ENCODE peak calls at places on chromosomes 5 and 9, in ten cellular contexts. S, Q, L, G, W, C, J, M, T and Y are unnamed samples.
A peak's percentile ranks its signal among the peaks of the same experiment; 100 is the strongest.

GRCh38 chr9:119961774-119962408 is 592.7 kb upstream of the BRINP1 start:
- DNase-seq in Q (peak; percentile 84), W (peak; percentile 35), M (no peak), C (peak; percentile 59), J (peak; percentile 40), T (peak; percentile 30), G (peak; percentile 35), L (no peak), S (no peak), Y (peak; percentile 80)

GRCh38 chr5:143241892-143242291 is 161.6 kb downstream of the NR3C1 start:
- DNase-seq in S (no peak), G (no peak), W (no peak), C (no peak), T (no peak), L (no peak), J (peak; percentile 78), Q (no peak), M (no peak), Y (no peak)

GRCh38 chr5:171158581-171158980 is 150.5 kb upstream of the TLX3 start:
- DNase-seq in C (no peak), M (no peak), G (no peak), J (no peak), L (no peak), S (no peak), Q (no peak), W (no peak), T (no peak), Y (no peak)

GRCh38 chr5:152314196-152314829 is 90.8 kb downstream of the NMUR2 start:
- DNase-seq in Q (no peak), M (no peak), C (no peak), G (no peak), T (no peak), L (no peak), S (no peak), J (no peak), W (no peak), Y (no peak)

GRCh38 chr5:74149395-74149794 is 491.1 kb downstream of the ENC1 start:
- DNase-seq in Q (no peak), J (peak; percentile 80), T (no peak), S (no peak), G (peak; percentile 76), M (peak; percentile 75), L (no peak), C (no peak), W (no peak), Y (no peak)

GRCh38 chr9:106860731-106861584 is 2.0 kb upstream of the ZNF462 start:
- DNase-seq in S (peak; percentile 22), C (peak; percentile 58), J (peak; percentile 55), T (no peak), Q (peak; percentile 47), M (peak; percentile 41), W (no peak), L (no peak), G (peak; percentile 7), Y (peak; percentile 46)

GRCh38 chr5:170865622-170866021 is 3.8 kb downstream of the RANBP17 start:
- DNase-seq in L (no peak), M (no peak), J (no peak), S (no peak), Q (no peak), C (no peak), T (peak; percentile 59), W (peak; percentile 34), G (no peak), Y (no peak)

GRCh38 chr9:33246269-33246860 is 6.4 kb downstream of the SPINK4 start:
- DNase-seq in G (no peak), S (no peak), J (no peak), T (no peak), W (no peak), L (no peak), Q (no peak), C (no peak), M (no peak), Y (no peak)

GRCh38 chr9:134054891-134055811 is 12.7 kb downstream of the BRD3 start:
- DNase-seq in C (peak; percentile 41), M (peak; percentile 12), W (no peak), T (no peak), J (no peak), G (peak; percentile 88), L (peak; percentile 8), Q (no peak), S (no peak), Y (no peak)

GRCh38 chr9:136138566-136138965 is 19.9 kb upstream of the TMEM250 start:
- DNase-seq in J (peak; percentile 58), G (no peak), T (peak; percentile 45), L (no peak), C (no peak), S (no peak), W (no peak), Q (peak; percentile 94), M (no peak), Y (peak; percentile 54)

GRCh38 chr9:76654051-76654461 is 110.2 kb upstream of the PCA3 start:
- DNase-seq in L (no peak), S (no peak), Q (no peak), T (no peak), C (no peak), G (no peak), J (no peak), M (no peak), W (no peak), Y (no peak)

GRCh38 chr5:115068239-115069086 is 101.2 kb downstream of the TRIM36 start:
- DNase-seq in G (peak; percentile 26), C (no peak), Q (no peak), M (no peak), S (no peak), T (peak; percentile 79), L (no peak), J (peak; percentile 56), W (no peak), Y (no peak)

GRCh38 chr9:76912631-76913275 is 6.8 kb upstream of the PRUNE2 start:
- DNase-seq in W (no peak), J (peak; percentile 61), L (no peak), Q (no peak), S (no peak), C (no peak), M (no peak), G (peak; percentile 2), T (peak; percentile 10), Y (no peak)

GRCh38 chr5:157750320-157750719 is 6.8 kb downstream of the LSM11 start:
- DNase-seq in T (no peak), J (peak; percentile 84), S (no peak), Q (no peak), G (no peak), L (no peak), C (no peak), M (peak; percentile 53), W (no peak), Y (no peak)

GRCh38 chr5:149915392-149916260 is 29.0 kb downstream of the PDE6A start:
- DNase-seq in W (no peak), Q (no peak), C (no peak), S (no peak), J (peak; percentile 56), M (no peak), G (no peak), T (peak; percentile 28), L (no peak), Y (no peak)

DNA sequence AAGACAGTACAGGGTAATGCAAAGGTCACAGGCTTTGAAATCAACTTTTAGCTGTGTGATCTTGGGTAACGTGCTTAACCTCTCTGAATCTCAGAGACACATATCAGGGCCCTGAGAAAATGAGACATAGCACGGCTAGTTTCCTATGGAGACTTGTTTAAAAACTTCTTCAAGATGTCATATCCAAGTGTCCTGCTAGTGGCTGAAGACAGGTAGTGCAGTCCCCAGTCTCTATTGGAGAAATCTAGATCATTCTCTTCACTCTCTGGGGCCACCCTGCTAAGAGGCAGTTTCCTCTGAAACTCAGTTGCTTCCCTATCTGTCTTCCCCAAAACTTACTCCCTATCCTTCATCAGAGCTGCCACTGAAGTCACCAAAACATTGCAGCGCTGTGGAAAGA is 30.3 kb upstream of the GRXCR2 start:
- DNase-seq in Q (no peak), G (no peak), T (no peak), L (no peak), W (no peak), S (no peak), M (no peak), J (no peak), C (no peak), Y (no peak)
- TF ChIP-seq CTCF in Q (no peak), G (no peak), T (peak; percentile 20), L (no peak), W (no peak), S (no peak), M (no peak), J (peak; percentile 41), C (peak; percentile 46), Y (peak; percentile 65)

DNA sequence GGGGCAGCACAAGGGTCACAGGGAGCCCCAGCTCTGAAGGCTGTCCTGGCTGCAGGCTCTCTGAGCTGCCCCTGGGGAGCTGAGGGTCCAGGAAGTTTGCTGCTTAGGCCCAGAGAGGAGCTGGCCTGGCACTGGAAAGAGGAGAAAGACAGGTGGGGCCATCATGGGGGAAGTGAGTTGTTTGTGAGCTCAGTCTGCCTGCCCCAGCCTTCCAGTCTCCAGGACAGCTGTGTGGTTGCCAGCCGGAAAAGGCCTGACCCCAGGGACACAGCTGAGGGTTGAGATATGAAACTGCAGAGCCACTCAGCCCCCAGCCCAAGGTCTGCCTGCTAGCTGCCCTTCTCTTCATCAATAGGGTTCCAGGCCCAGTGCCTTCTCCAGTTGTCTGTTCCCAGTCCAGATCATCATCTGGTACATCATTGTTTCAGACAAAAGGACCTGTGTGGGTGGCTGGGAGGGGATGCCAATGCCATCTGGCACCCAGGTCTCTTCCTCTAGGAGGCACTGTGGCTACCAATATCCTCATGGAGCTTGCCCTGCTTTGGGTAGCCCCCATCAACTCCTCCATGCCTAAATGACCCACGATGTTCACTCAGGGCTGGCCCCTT is 4.2 kb upstream of the DDX41 start:
- DNase-seq in T (no peak), J (no peak), L (no peak), W (no peak), M (no peak), G (no peak), C (peak; percentile 43), Q (no peak), S (no peak), Y (no peak)
- TF ChIP-seq CTCF in T (no peak), J (peak; percentile 41), L (no peak), W (no peak), M (no peak), G (no peak), C (no peak), Q (no peak), S (no peak), Y (no peak)

GRCh38 chr5:43389679-43390329 is 22.4 kb downstream of the CCL28 start:
- DNase-seq in C (no peak), L (no peak), S (peak; percentile 15), G (peak; percentile 77), Q (peak; percentile 39), T (peak; percentile 72), M (peak; percentile 26), J (peak; percentile 96), W (peak; percentile 68), Y (peak; percentile 62)
- TF ChIP-seq CTCF in C (peak; percentile 88), L (peak; percentile 78), S (peak; percentile 44), G (peak; percentile 82), Q (peak; percentile 72), T (peak; percentile 73), M (peak; percentile 52), J (peak; percentile 98), W (peak; percentile 58), Y (peak; percentile 77)

DNA sequence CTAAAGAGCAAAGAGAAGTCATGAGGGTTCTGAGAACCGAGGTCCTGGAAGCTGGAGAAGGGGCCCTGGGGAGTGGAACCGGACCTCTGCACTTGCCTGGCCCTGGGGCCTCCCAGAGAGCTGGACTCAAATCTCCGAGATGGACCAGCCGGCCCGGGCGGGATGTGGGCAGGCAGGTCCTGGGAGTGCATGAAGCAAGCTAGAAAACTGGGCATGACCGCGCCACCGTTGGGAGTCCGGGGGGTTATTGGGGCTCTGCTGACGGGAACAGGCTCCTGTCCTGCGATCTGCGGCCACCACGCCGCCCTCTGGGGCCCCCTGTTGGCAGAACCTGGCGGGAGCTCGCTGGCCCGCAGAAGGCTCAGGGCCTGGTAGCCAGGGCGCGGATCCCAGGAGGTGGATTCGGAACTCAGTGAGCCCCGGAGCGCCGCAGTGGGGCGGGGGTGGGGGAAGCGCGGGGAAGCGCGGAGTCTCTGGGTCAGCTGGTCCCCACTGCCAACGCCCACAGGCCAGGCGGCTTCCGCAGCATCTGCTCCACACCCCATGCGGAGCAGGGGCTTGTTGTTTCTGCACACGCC is 150.6 kb downstream of the ERCC6L2 start:
- DNase-seq in W (peak; percentile 67), Q (peak; percentile 86), J (no peak), L (no peak), G (no peak), C (no peak), S (no peak), M (no peak), T (no peak), Y (peak; percentile 79)
- TF ChIP-seq CTCF in W (peak; percentile 34), Q (peak; percentile 48), J (no peak), L (no peak), G (no peak), C (no peak), S (no peak), M (no peak), T (peak; percentile 35), Y (peak; percentile 61)